ENCODE peak calls at places on chromosomes 4 and X, in ten cellular contexts. O is Panc1; L is HepG2; R is neural progenitor cell; Z is upper lobe of left lung; Y is colonic mucosa; A is lower lobe of right lung; K is adipocyte; Q is effector memory CD4-positive, alpha-beta T cell; U is heart left ventricle. X is an unnamed sample. For H3K9me3, the result is how much of the 10 kb centered on the place peaks cover.

GRCh38 chr4:141074098-141074878 is 59.0 kb downstream of the RNF150 start:
- DNase-seq in L (no peak), K (peak), O (no peak), Y (no peak), A (no peak), Q (no peak), U (peak), R (no peak), Z (no peak), X (no peak)

GRCh38 chr4:3227878-3228675 is 20.9 kb upstream of the MSANTD1 start:
- DNase-seq in O (no peak), Q (no peak), A (peak), K (no peak), U (peak), Y (no peak), Z (no peak), R (no peak), L (no peak), X (no peak)

GRCh38 chr4:141045848-141046247 is 87.4 kb downstream of the RNF150 start:
- DNase-seq in L (no peak), U (no peak), Q (no peak), Y (no peak), K (no peak), R (no peak), O (no peak), Z (no peak), A (no peak), X (no peak)

GRCh38 chr4:140095694-140096482 is 58.1 kb downstream of the MAML3 start:
- DNase-seq in L (no peak), Y (no peak), Z (peak), Q (peak), A (peak), R (no peak), O (no peak), U (peak), K (peak), X (peak)

GRCh38 chr4:140372607-140373327 is 679 bp upstream of the SCOC start:
- DNase-seq in Q (peak), A (no peak), K (peak), L (peak), O (no peak), U (peak), Z (no peak), R (peak), Y (no peak), X (peak)

GRCh38 chr4:177554966-177555574 is 112.8 kb upstream of the AGA start:
- DNase-seq in Y (peak), L (no peak), U (no peak), Z (no peak), K (peak), A (no peak), O (peak), R (peak), Q (no peak), X (peak)

GRCh38 chr4:124203613-124204284 is 508.8 kb downstream of the ANKRD50 start:
- DNase-seq in U (no peak), A (no peak), L (no peak), Q (no peak), K (no peak), Z (no peak), R (no peak), Y (no peak), O (no peak), X (no peak)

GRCh38 chr4:25842229-25842840 is 20.5 kb downstream of the SEL1L3 start:
- DNase-seq in A (no peak), Y (no peak), K (no peak), L (no peak), O (no peak), Z (no peak), Q (no peak), U (no peak), R (peak), X (no peak)

GRCh38 chr4:98653890-98654867 is 4.2 kb downstream of the TSPAN5 start:
- DNase-seq in Q (no peak), R (no peak), A (no peak), Z (no peak), L (no peak), K (peak), O (no peak), Y (no peak), U (no peak), X (no peak)

GRCh38 chrX:108734426-108734825 is 1.9 kb downstream of the IRS4 start:
- DNase-seq in O (no peak), K (no peak), U (no peak), A (no peak), L (no peak), R (no peak), Q (no peak), Z (no peak), Y (no peak), X (no peak)

GRCh38 chr4:27278615-27279014 is 418.0 kb downstream of the STIM2 start:
- DNase-seq in A (no peak), L (peak), Q (no peak), K (peak), U (no peak), Z (no peak), Y (peak), R (peak), O (no peak), X (peak)

GRCh38 chrX:88883205-88883604 is 136.2 kb downstream of the CPXCR1 start:
- DNase-seq in U (no peak), Q (no peak), R (no peak), O (no peak), Z (no peak), L (no peak), A (no peak), Y (no peak), K (no peak), X (no peak)

GRCh38 chr4:38015886-38016515 is 55.8 kb downstream of the PTTG2 start:
- DNase-seq in O (no peak), L (no peak), U (no peak), Z (no peak), A (no peak), Q (no peak), Y (no peak), R (no peak), K (peak), X (peak)

GRCh38 chr4:106316773-106317409 is 541 bp downstream of the AIMP1 start:
- DNase-seq in Q (no peak), K (peak), L (no peak), Z (no peak), Y (no peak), R (peak), A (no peak), U (no peak), O (no peak), X (no peak)

GRCh38 chr4:159925770-159926169 is 822.9 kb downstream of the RAPGEF2 start:
- DNase-seq in Q (no peak), Y (no peak), K (no peak), Z (no peak), O (no peak), R (no peak), U (no peak), L (no peak), A (no peak), X (no peak)

GRCh38 chr4:138851626-138852443 is 163.7 kb upstream of the NOCT start:
- DNase-seq in R (peak), Q (no peak), Y (no peak), O (no peak), L (no peak), U (no peak), Z (no peak), A (no peak), K (peak), X (no peak)

GRCh38 chr4:182306792-182307507 is 63.7 kb downstream of the TENM3 start:
- DNase-seq in L (no peak), Y (no peak), Z (no peak), Q (no peak), O (no peak), U (no peak), K (peak), R (no peak), A (no peak), X (peak)

GRCh38 chr4:141099326-141099725 is 33.9 kb downstream of the RNF150 start:
- DNase-seq in K (peak), L (no peak), Y (no peak), Q (no peak), U (no peak), Z (no peak), O (no peak), A (no peak), R (no peak), X (no peak)

GRCh38 chr4:152643153-152644035 is 36.4 kb downstream of the TMEM154 start:
- DNase-seq in L (no peak), Z (peak), R (no peak), Q (peak), Y (peak), U (no peak), A (peak), O (no peak), K (no peak), X (no peak)

GRCh38 chr4:119865389-119865788 is 201.3 kb downstream of the MAD2L1 start:
- DNase-seq in R (no peak), O (no peak), L (no peak), U (no peak), A (no peak), Q (no peak), Z (no peak), K (peak), Y (no peak), X (no peak)

GRCh38 chr4:163767993-163768392 is 273.5 kb downstream of the TMA16 start:
- DNase-seq in Q (no peak), K (no peak), U (no peak), O (no peak), L (no peak), Y (no peak), A (no peak), Z (no peak), R (no peak), X (peak)

GRCh38 chr4:48467442-48467841 is 15.7 kb upstream of the SLC10A4 start:
- DNase-seq in Y (no peak), L (no peak), Q (no peak), O (no peak), A (no peak), U (no peak), K (no peak), Z (no peak), R (no peak), X (peak)

GRCh38 chrX:30039768-30040167 is 175.6 kb upstream of the MAGEB2 start:
- DNase-seq in Z (no peak), Y (no peak), L (no peak), K (peak), U (no peak), O (no peak), Q (no peak), R (no peak), A (no peak), X (no peak)

GRCh38 chr4:151462554-151462953 is 53.6 kb downstream of the FHIP1A start:
- DNase-seq in R (no peak), U (no peak), K (no peak), O (no peak), Y (no peak), L (no peak), Q (no peak), A (no peak), Z (no peak), X (no peak)

GRCh38 chr4:5660185-5660584 is 48.2 kb downstream of the EVC2 start:
- DNase-seq in Z (no peak), U (no peak), Y (no peak), K (no peak), A (no peak), Q (no peak), R (no peak), O (no peak), L (no peak), X (no peak)

GRCh38 chr4:140947507-140947906 is 185.8 kb downstream of the RNF150 start:
- DNase-seq in O (no peak), U (no peak), K (peak), Z (no peak), Y (no peak), A (no peak), R (no peak), L (no peak), Q (no peak), X (no peak)

GRCh38 chr4:3403104-3403906 is 38.5 kb upstream of the HGFAC start:
- DNase-seq in Y (no peak), A (peak), Z (no peak), Q (no peak), L (no peak), O (no peak), K (no peak), U (no peak), R (no peak), X (no peak)

GRCh38 chrX:84168095-84168494 is 19.9 kb downstream of the RPS6KA6 start:
- DNase-seq in U (no peak), L (no peak), A (no peak), K (peak), Z (no peak), O (peak), Q (no peak), R (no peak), Y (no peak), X (no peak)

DNA sequence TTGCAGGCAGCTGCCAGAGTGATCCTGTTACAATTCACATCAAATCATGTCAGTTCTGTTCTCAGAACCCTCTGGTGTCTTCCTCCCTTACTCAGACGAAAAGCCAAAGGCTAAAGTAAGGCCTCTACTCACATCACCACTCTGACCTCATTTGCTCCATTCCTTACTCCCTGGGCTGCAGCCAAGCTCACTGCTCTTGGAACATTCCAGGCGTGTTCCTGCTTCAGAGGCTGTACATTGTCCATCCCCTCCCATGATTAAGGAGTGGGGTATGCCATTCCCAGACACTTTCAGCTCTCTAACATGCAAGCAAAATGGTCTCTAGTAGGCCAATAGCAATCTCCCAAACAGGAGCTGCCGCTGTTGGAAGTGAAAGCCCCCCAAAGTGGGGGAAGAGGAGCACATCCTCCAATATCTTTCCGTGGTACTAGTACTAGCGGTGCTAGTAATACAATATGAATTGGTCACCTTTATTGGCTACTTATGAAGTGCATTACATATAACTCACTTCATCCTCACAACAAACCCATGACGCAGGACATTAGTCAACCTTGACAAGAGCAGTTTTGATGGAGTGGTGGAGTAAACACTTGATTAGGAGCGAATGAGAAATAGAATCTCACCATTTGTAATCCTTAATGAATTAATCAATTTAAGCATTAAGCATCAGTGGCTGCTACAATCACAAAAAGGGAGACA is 15.0 kb downstream of the GAB3 start:
- DNase-seq in Y (no peak), K (peak), U (peak), O (no peak), R (no peak), Q (no peak), A (peak), L (no peak), Z (peak), X (no peak)
- H3K9me3 ChIP-seq in Y (under half), K (under half), U (under half), O (under half), R (under half), Q (under half), A (under half), L (under half), Z (under half), X (under half)

GRCh38 chr4:57098945-57099344 is 11.2 kb downstream of the IGFBP7 start:
- DNase-seq in O (no peak), L (no peak), K (peak), Y (no peak), A (no peak), Q (no peak), U (no peak), R (no peak), Z (no peak), X (no peak)
- H3K4me3 ChIP-seq in O (no peak), L (no peak), K (no peak), Y (no peak), A (no peak), Q (no peak), U (no peak), R (no peak), Z (no peak), X (no peak)

GRCh38 chr4:102575369-102576129 is 74.4 kb downstream of the NFKB1 start:
- DNase-seq in U (no peak), Y (no peak), Q (no peak), R (no peak), O (no peak), A (no peak), K (no peak), L (peak), Z (no peak), X (no peak)
- H3K9me3 ChIP-seq in U (under half), Y (under half), Q (under half), R (under half), O (under half), A (under half), K (under half), L (under half), Z (under half), X (under half)

GRCh38 chr4:1232661-1233621 is 16.0 kb downstream of the CTBP1 start:
- DNase-seq in O (no peak), Z (no peak), R (peak), L (no peak), Y (no peak), U (peak), K (no peak), A (peak), Q (no peak), X (peak)
- H3K4me3 ChIP-seq in O (no peak), Z (no peak), R (no peak), L (no peak), Y (no peak), U (no peak), K (no peak), A (no peak), Q (no peak), X (no peak)

GRCh38 chr4:123050014-123050413 is 127.6 kb upstream of the NUDT6 start:
- DNase-seq in R (no peak), O (no peak), Z (no peak), U (no peak), L (no peak), Y (no peak), Q (no peak), K (no peak), A (no peak), X (no peak)
- H3K9me3 ChIP-seq in R (under half), O (under half), Z (under half), U (under half), L (under half), Y (under half), Q (under half), K (under half), A (under half), X (under half)

GRCh38 chr4:7306021-7306420 is 113.7 kb downstream of the SORCS2 start:
- DNase-seq in A (no peak), Z (no peak), R (no peak), O (no peak), U (no peak), Q (no peak), K (no peak), Y (no peak), L (no peak), X (no peak)
- H3K4me3 ChIP-seq in A (no peak), Z (no peak), R (no peak), O (no peak), U (no peak), Q (no peak), K (no peak), Y (no peak), L (no peak), X (no peak)

GRCh38 chrX:154791467-154791866 is 13.8 kb downstream of the MPP1 start:
- DNase-seq in Y (no peak), Z (no peak), U (no peak), Q (no peak), O (no peak), R (no peak), K (no peak), L (no peak), A (no peak), X (no peak)

GRCh38 chrX:154793084-154793483 is 12.2 kb downstream of the MPP1 start:
- DNase-seq in Q (no peak), O (no peak), Y (no peak), A (no peak), U (no peak), Z (no peak), K (no peak), R (no peak), L (peak), X (no peak)

GRCh38 chrX:154797006-154797405 is 8.3 kb downstream of the MPP1 start:
- DNase-seq in R (no peak), Q (no peak), Y (no peak), U (no peak), O (no peak), Z (no peak), K (no peak), L (no peak), A (no peak), X (no peak)

DNA sequence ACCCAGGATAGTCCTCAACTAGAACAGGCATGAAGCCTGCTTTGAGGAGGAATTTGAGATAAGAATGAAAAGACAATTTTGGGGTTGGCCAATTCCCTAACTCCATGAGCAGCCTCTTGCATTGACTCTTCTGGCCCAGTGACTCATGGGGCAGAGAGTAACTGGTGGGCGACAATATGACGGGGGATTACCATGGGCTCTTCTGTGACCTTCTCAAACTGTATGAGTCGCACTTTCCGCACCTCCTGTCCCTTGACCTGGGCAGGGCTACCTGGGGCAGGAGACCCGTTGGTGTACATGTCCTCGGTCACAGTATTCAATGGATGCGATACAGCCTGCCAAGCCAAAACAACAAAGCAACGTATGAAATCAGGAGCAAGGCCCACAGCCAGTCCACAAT is 13.3 kb downstream of the MPP1 start:
- DNase-seq in K (no peak), O (no peak), Y (no peak), A (no peak), L (no peak), Z (no peak), R (no peak), Q (no peak), U (no peak), X (no peak)
- H3K9me3 ChIP-seq in K (under half), O (under half), Y (under half), A (under half), L (under half), Z (under half), R (under half), Q (under half), U (under half), X (under half)

GRCh38 chrX:152917969-152918579 is 20.2 kb downstream of the ZNF185 start:
- DNase-seq in L (no peak), U (no peak), Q (no peak), Z (no peak), Y (no peak), R (no peak), A (no peak), O (no peak), K (no peak), X (no peak)
- H3K4me3 ChIP-seq in L (peak), U (no peak), Q (no peak), Z (no peak), Y (no peak), R (no peak), A (no peak), O (no peak), K (no peak), X (no peak)

DNA sequence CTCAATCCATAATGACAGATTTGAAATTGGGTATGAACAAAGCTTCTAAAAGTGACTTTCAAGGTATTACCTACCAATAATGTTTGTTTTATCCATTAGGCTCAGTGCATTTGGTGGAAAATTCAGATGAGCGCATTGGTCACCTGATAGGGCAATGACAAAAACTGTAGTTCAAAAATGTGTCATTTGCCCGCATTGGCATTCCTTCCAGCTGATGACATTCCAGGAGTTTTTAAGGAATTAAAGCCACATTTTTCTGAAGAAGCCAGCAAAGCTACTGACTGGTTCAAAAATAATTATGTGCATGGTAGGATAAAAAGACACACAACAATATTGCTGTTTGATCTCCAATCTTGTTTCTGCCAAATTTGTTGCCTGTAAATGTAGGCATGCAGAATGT is 473.4 kb upstream of the CPEB2 start:
- DNase-seq in Y (no peak), U (no peak), R (no peak), A (no peak), Z (no peak), Q (no peak), O (no peak), L (no peak), K (peak), X (no peak)
- H3K9me3 ChIP-seq in Y (under half), U (under half), R (under half), A (under half), Z (under half), Q (under half), O (under half), L (half or more), K (under half), X (under half)

DNA sequence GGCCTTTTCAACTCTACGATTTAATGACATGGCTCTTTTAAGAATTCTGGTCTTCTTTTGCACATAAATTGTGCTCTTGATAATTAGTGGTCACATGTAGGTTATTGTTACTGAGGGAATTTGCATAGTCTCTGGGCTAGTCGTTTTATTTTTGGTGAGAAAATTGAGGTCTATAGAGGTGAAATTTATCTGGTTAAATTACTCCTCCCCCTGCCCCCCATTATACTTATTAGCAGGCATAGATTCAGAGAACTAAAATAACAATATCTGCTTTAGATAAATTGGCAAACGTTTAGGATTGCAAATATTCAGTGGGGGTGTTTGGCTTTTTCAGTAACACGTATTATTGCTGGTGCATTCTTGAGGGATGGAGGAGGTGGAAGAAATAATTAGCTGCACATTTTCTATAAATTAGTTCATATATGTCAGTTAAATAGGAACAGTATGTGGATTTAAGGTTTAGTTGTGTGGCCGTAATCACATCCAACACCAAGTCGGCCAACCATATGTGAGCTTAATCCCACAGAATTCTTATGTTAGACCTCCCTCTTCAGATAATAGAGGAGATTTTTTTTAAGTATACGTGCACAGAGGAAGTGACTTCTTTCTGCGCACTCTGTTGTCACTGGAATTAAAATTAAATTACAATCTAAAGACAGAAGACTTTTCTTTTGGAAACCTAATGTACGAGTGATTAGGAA is 1.9 kb downstream of the SEPTIN11 start:
- DNase-seq in L (no peak), K (peak), A (no peak), O (no peak), R (no peak), Q (no peak), U (no peak), Z (no peak), Y (no peak), X (no peak)
- H3K4me3 ChIP-seq in L (peak), K (peak), A (peak), O (peak), R (peak), Q (peak), U (peak), Z (peak), Y (peak), X (peak)

X was measured in A673.